ENCODE peak calls at places on chromosomes 16 and 17, in four cellular contexts. L is C1 segment of cervical spinal cord; A is B cell; P is stimulated activated CD4-positive, alpha-beta T cell treated with anti-CD3 and anti-CD28 coated beads, Interleukin-15, amount 100 ng/mL, for 1 hour. J is an unnamed sample.

GRCh38 chr16:49701867-49702494 is 153.9 kb downstream of the ZNF423 start:
- DNase-seq in L (no peak), A (no peak), P (no peak), J (no peak)

GRCh38 chr16:525123-525519 is 2.4 kb upstream of the CAPN15 start:
- DNase-seq in L (no peak), A (no peak), P (no peak), J (no peak)

GRCh38 chr16:84924339-84925091 is 86.8 kb downstream of the ZDHHC7 start:
- DNase-seq in L (no peak), A (no peak), P (no peak), J (no peak)

GRCh38 chr17:37752482-37752881 is 7.6 kb upstream of the HNF1B start:
- DNase-seq in L (no peak), A (no peak), P (no peak), J (no peak)

GRCh38 chr16:71645450-71645849 is 19.5 kb downstream of the MARVELD3 start:
- DNase-seq in L (no peak), A (no peak), P (no peak), J (no peak)

GRCh38 chr16:53511084-53511402 is 8.0 kb upstream of the AKTIP start:
- DNase-seq in L (no peak), A (no peak), P (no peak), J (no peak)

GRCh38 chr17:43733956-43734355 is 24.6 kb downstream of the SOST start:
- DNase-seq in L (no peak), A (no peak), P (no peak), J (no peak)

GRCh38 chr16:26360867-26361266 is 669.1 kb downstream of the HS3ST4 start:
- DNase-seq in L (no peak), A (no peak), P (no peak), J (no peak)

GRCh38 chr16:19377864-19378263 is 39.8 kb upstream of the TMC5 start:
- DNase-seq in L (no peak), A (no peak), P (no peak), J (no peak)

GRCh38 chr16:20004931-20005330 is 68.8 kb downstream of the GPR139 start:
- DNase-seq in L (no peak), A (no peak), P (no peak), J (no peak)

GRCh38 chr17:67477687-67478086 is 100.6 kb downstream of the PITPNC1 start:
- DNase-seq in L (no peak), A (no peak), P (peak), J (no peak)

GRCh38 chr17:82301916-82302497 is 15.4 kb downstream of the CD7 start:
- DNase-seq in L (no peak), A (no peak), P (no peak), J (no peak)

GRCh38 chr17:58991718-58992331 is 114.9 kb downstream of the TRIM37 start:
- DNase-seq in L (no peak), A (no peak), P (no peak), J (no peak)

GRCh38 chr16:52528393-52529080 is 18.4 kb downstream of the TOX3 start:
- DNase-seq in L (no peak), A (no peak), P (no peak), J (no peak)

GRCh38 chr16:88647178-88648070 is 3.4 kb downstream of the CYBA start:
- DNase-seq in L (no peak), A (no peak), P (no peak), J (no peak)

GRCh38 chr16:57862698-57863433 is 60.6 kb upstream of the KIFC3 start:
- DNase-seq in L (no peak), A (no peak), P (no peak), J (no peak)

GRCh38 chr16:84874004-84874435 is 54.2 kb downstream of the CRISPLD2 start:
- DNase-seq in L (no peak), A (no peak), P (no peak), J (no peak)

GRCh38 chr16:66296591-66296990 is 69.9 kb upstream of the CDH5 start:
- DNase-seq in L (no peak), A (no peak), P (no peak), J (no peak)

GRCh38 chr17:76989519-76989918 is 121.3 kb downstream of the MGAT5B start:
- DNase-seq in L (no peak), A (no peak), P (no peak), J (no peak)

GRCh38 chr16:83351846-83352245 is 455.9 kb upstream of the HSBP1 start:
- DNase-seq in L (no peak), A (no peak), P (no peak), J (no peak)

GRCh38 chr16:1102333-1102700 is 6.3 kb upstream of the C1QTNF8 start:
- DNase-seq in L (no peak), A (no peak), P (no peak), J (no peak)

GRCh38 chr16:57137043-57137442 is 44.7 kb downstream of the CPNE2 start:
- DNase-seq in L (no peak), A (no peak), P (no peak), J (no peak)

GRCh38 chr17:74759243-74759801 is 10.9 kb downstream of the NHERF1 start:
- DNase-seq in L (no peak), A (peak), P (no peak), J (no peak)

GRCh38 chr16:88905563-88905962 is 39.1 kb upstream of the PABPN1L start:
- DNase-seq in L (no peak), A (no peak), P (no peak), J (no peak)

GRCh38 chr16:22941970-22942501 is 128.1 kb downstream of the HS3ST2 start:
- DNase-seq in L (no peak), A (no peak), P (no peak), J (no peak)

GRCh38 chr17:80446645-80447405 is 29.6 kb downstream of the NPTX1 start:
- DNase-seq in L (no peak), A (no peak), P (no peak), J (no peak)

GRCh38 chr16:85657996-85658395 is 30.8 kb downstream of the GINS2 start:
- DNase-seq in L (no peak), A (no peak), P (no peak), J (no peak)

J was measured in nucleus accumbens.